ENCODE peak calls at places on chromosomes 3 and 15, in four cellular contexts. I, B, U and L are unnamed samples.
A peak's percentile ranks its signal among the peaks of the same experiment; 100 is the strongest.

GRCh38 chr15:70316059-70316600 is 218.4 kb upstream of the TLE3 start:
- DNase-seq in I (no peak), B (no peak), U (no peak), L (no peak)

GRCh38 chr3:48129921-48130320 is 58.3 kb downstream of the CDC25A start:
- DNase-seq in I (no peak), B (no peak), U (no peak), L (no peak)

GRCh38 chr15:23869391-23869790 is 182.3 kb upstream of the NDN start:
- DNase-seq in I (peak; percentile 46), B (no peak), U (no peak), L (peak; percentile 37)

GRCh38 chr3:112333002-112333385 is at the start of gene CD200:
- DNase-seq in I (peak; percentile 79), B (peak; percentile 79), U (peak; percentile 32), L (peak; percentile 68)

GRCh38 chr3:64257096-64257755 is 32.0 kb upstream of the PRICKLE2 start:
- DNase-seq in I (no peak), B (no peak), U (no peak), L (no peak)

GRCh38 chr15:46685096-46685495 is 1032.2 kb upstream of the SEMA6D start:
- DNase-seq in I (no peak), B (no peak), U (no peak), L (no peak)

GRCh38 chr15:51634591-51635198 is 12.1 kb upstream of the DMXL2 start:
- DNase-seq in I (no peak), B (no peak), U (no peak), L (no peak)

GRCh38 chr3:73270839-73271483 is 209.5 kb downstream of the EBLN2 start:
- DNase-seq in I (no peak), B (no peak), U (no peak), L (no peak)

GRCh38 chr3:19148768-19149091 is 420 bp downstream of the KCNH8 start:
- DNase-seq in I (no peak), B (no peak), U (no peak), L (no peak)

GRCh38 chr3:142279965-142280590 is 54.7 kb upstream of the GK5 start:
- DNase-seq in I (peak; percentile 38), B (peak; percentile 71), U (peak; percentile 22), L (peak; percentile 38)

GRCh38 chr3:89335693-89336092 is 228.3 kb downstream of the EPHA3 start:
- DNase-seq in I (no peak), B (no peak), U (no peak), L (no peak)

GRCh38 chr15:34610388-34610787 is 26.9 kb upstream of the GOLGA8B start:
- DNase-seq in I (no peak), B (no peak), U (no peak), L (no peak)

GRCh38 chr3:111829023-111829422 is 30.0 kb upstream of the PHLDB2 start:
- DNase-seq in I (no peak), B (no peak), U (no peak), L (no peak)

GRCh38 chr3:182738583-182739514 is 54.5 kb upstream of the ATP11B start:
- DNase-seq in I (no peak), B (no peak), U (no peak), L (peak; percentile 71)

GRCh38 chr15:48590704-48591103 is 54.8 kb downstream of the FBN1 start:
- DNase-seq in I (no peak), B (no peak), U (no peak), L (no peak)

GRCh38 chr3:196207833-196208607 is 3.2 kb downstream of the ZDHHC19 start:
- DNase-seq in I (peak; percentile 82), B (no peak), U (no peak), L (peak; percentile 69)

GRCh38 chr3:99578339-99578970 is 59.9 kb upstream of the COL8A1 start:
- DNase-seq in I (no peak), B (no peak), U (no peak), L (no peak)

GRCh38 chr3:71255498-71255897 is 328.0 kb downstream of the FOXP1 start:
- DNase-seq in I (no peak), B (no peak), U (no peak), L (no peak)

GRCh38 chr3:46666471-46666845 is 27.0 kb downstream of the ALS2CL start:
- DNase-seq in I (no peak), B (peak; percentile 61), U (no peak), L (peak; percentile 8)

GRCh38 chr3:99902091-99902490 is 84.4 kb downstream of the CMSS1 start:
- DNase-seq in I (no peak), B (no peak), U (no peak), L (no peak)

GRCh38 chr3:111769110-111769509 is 90.0 kb upstream of the PHLDB2 start:
- DNase-seq in I (no peak), B (no peak), U (no peak), L (no peak)

GRCh38 chr15:51907136-51907862 is 64.3 kb downstream of the LEO1 start:
- DNase-seq in I (no peak), B (no peak), U (no peak), L (peak; percentile 28)

GRCh38 chr3:14502472-14502871 is 37.7 kb downstream of the GRIP2 start:
- DNase-seq in I (no peak), B (no peak), U (no peak), L (no peak)

DNA sequence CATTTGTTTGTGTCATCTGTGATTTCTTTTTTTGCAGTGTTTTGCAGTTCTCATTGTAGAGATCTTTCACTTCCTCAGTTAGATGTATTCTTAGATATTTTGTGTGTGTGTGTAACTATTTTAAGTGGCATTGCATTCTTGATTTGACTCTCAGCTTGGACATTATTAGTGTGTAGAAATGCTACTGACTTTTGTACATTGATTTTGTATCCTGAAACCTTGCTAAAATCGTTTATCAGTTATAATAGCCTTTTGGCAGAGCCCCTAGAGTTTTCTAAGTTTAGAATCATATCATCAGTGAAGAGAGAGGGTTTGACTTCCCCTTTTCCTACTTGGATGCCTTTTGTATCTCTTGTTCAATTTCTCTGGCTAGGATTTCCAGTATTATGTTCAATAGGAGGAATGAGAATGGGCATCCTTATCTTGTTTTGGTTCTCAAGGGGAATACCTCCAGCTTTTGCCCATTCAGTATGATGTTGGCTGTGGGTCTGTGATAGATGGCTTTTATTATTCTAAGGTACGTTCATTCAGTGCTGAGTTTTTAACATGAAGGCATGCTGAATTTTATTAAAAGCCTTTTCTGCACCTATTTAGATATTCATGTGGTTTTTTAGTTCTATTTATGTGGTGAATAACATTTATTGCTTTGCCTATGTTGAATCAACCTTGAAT is 211.7 kb downstream of the MBNL1 start:
- DNase-seq in I (no peak), B (no peak), U (no peak), L (no peak)
- TF ChIP-seq EP300 in I (no peak), B (no peak), U (no peak), L (no peak)

DNA sequence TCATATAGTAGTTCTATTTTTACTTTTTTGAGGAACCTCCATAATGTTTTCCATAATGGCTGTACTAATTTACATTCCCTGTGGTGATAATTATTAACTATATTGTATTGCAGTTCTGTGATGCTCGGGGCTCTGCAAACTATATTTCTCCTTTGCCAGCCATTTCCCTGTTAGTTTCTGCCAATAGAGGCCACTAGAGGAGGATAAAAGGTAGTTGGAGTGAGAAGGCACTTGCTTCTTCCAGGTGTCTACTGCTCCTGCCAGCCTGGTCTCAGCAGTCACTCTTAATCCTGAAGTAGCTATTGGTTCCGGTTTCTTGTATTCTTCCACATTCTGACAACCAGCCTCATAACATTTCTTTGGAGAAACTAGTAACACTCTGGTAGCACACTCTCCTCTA is 233.9 kb upstream of the GBE1 start:
- DNase-seq in I (no peak), B (no peak), U (no peak), L (no peak)
- TF ChIP-seq CTCF in I (no peak), B (no peak), U (no peak), L (no peak)

GRCh38 chr3:128585974-128586373 is 64.6 kb downstream of the RPN1 start:
- DNase-seq in I (no peak), B (no peak), U (no peak), L (no peak)

GRCh38 chr3:128587391-128587790 is 63.2 kb downstream of the RPN1 start:
- DNase-seq in I (no peak), B (no peak), U (no peak), L (no peak)

GRCh38 chr3:128590948-128591347 is 59.7 kb downstream of the RPN1 start:
- DNase-seq in I (no peak), B (no peak), U (no peak), L (no peak)

GRCh38 chr3:128585189-128585588 is 65.4 kb downstream of the RPN1 start:
- DNase-seq in I (no peak), B (no peak), U (no peak), L (no peak)

DNA sequence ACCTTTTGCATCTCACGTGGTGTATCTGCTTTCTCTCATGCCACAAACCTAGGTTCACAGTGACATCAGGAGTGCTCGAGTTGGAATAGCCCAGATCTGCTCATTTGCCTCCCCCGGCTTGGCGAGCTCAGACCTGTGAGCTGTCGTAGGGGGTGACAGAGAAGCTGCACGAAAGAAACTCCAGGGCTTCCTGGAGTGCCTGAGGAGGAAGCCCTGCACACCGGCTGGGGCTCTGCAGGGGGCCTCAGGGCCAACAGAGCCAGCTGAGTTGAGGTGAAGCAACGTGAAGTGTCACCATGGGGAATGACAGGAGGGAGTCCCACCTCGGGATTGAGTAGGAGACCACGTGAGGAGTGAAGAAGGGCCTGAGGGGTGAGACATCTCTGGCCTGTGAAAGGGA is 62.5 kb downstream of the RPN1 start:
- DNase-seq in I (no peak), B (no peak), U (no peak), L (no peak)
- TF ChIP-seq EP300 in I (no peak), B (no peak), U (no peak), L (no peak)

GRCh38 chr3:41450416-41451231 is 251.3 kb downstream of the CTNNB1 start:
- DNase-seq in I (no peak), B (no peak), U (no peak), L (peak; percentile 12)
- TF ChIP-seq CTCF in I (no peak), B (no peak), U (no peak), L (peak; percentile 9)

GRCh38 chr3:174477491-174477890 is 381.6 kb upstream of the NAALADL2 start:
- DNase-seq in I (no peak), B (no peak), U (no peak), L (no peak)

GRCh38 chr3:174483254-174483653 is 375.9 kb upstream of the NAALADL2 start:
- DNase-seq in I (no peak), B (no peak), U (no peak), L (no peak)

GRCh38 chr3:174480767-174481166 is 378.4 kb upstream of the NAALADL2 start:
- DNase-seq in I (no peak), B (no peak), U (no peak), L (no peak)
- TF ChIP-seq EP300 in I (no peak), B (no peak), U (no peak), L (no peak)

GRCh38 chr3:161405836-161406235 is 34.5 kb upstream of the SPTSSB start:
- DNase-seq in I (no peak), B (no peak), U (no peak), L (no peak)

GRCh38 chr3:161406594-161407555 is 35.6 kb upstream of the SPTSSB start:
- DNase-seq in I (no peak), B (no peak), U (no peak), L (no peak)

GRCh38 chr3:161412117-161412516 is 40.8 kb upstream of the SPTSSB start:
- DNase-seq in I (no peak), B (no peak), U (no peak), L (no peak)

GRCh38 chr3:161409858-161410257 is 38.5 kb upstream of the SPTSSB start:
- DNase-seq in I (no peak), B (no peak), U (no peak), L (no peak)

DNA sequence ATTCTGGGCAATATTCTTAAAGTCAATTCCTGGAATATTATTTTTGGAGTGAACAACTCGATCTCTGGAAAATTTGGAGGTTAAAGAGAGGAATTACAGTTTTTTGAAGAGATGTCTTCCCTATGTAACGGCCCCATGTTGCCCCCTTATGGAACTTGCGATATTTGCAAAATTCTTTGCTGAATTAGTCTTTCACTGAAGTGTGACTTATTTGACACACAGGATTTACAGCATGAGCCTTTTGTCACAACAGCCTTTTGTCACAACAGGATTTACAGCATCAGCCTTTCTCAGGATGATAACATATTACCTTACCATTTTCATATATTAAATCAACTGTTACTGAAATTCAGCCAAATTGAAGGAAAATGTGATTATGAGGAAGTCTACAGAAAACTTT is 37.8 kb upstream of the SPTSSB start:
- DNase-seq in I (no peak), B (no peak), U (no peak), L (no peak)
- TF ChIP-seq CTCF in I (no peak), B (peak; percentile 20), U (peak; percentile 44), L (no peak)